ENCODE peak calls at places on chromosomes 7 and 10, in five cellular contexts. T is Calu3, D is body of pancreas, Y is thoracic aorta, R is heart left ventricle. Z is an unnamed sample.

GRCh38 chr7:16431646-16432424 is 10.5 kb upstream of the CRPPA start:
- DNase-seq in T (peak), D (peak), Y (no peak), R (no peak), Z (no peak)

GRCh38 chr7:50349963-50350944 is 45.7 kb downstream of the IKZF1 start:
- DNase-seq in T (no peak), D (no peak), Y (no peak), R (no peak), Z (no peak)

GRCh38 chr7:107659666-107660065 is 962 bp upstream of the SLC26A4 start:
- DNase-seq in T (no peak), D (no peak), Y (no peak), R (no peak), Z (no peak)

GRCh38 chr7:144834516-144835165 is 1.2 kb downstream of the TPK1 start:
- DNase-seq in T (peak), D (peak), Y (no peak), R (no peak), Z (no peak)

GRCh38 chr10:28014651-28015050 is 15.8 kb upstream of the ODAD2 start:
- DNase-seq in T (no peak), D (no peak), Y (no peak), R (no peak), Z (no peak)

GRCh38 chr10:97200616-97201015 is 14.9 kb upstream of the SLIT1 start:
- DNase-seq in T (no peak), D (no peak), Y (no peak), R (no peak), Z (no peak)

GRCh38 chr10:44263771-44264170 is 121.1 kb downstream of the CXCL12 start:
- DNase-seq in T (no peak), D (no peak), Y (no peak), R (no peak), Z (no peak)

GRCh38 chr7:33667261-33667660 is 238.1 kb upstream of the BMPER start:
- DNase-seq in T (no peak), D (no peak), Y (no peak), R (no peak), Z (no peak)

GRCh38 chr7:104940023-104940710 is 73.8 kb upstream of the KMT2E start:
- DNase-seq in T (no peak), D (no peak), Y (no peak), R (no peak), Z (no peak)

GRCh38 chr10:3426190-3426845 is 253.7 kb upstream of the PITRM1 start:
- DNase-seq in T (peak), D (no peak), Y (no peak), R (no peak), Z (no peak)

GRCh38 chr10:129094813-129095212 is 372.2 kb upstream of the MGMT start:
- DNase-seq in T (no peak), D (no peak), Y (no peak), R (no peak), Z (no peak)

GRCh38 chr10:24150853-24151252 is 58.1 kb upstream of the KIAA1217 start:
- DNase-seq in T (no peak), D (no peak), Y (no peak), R (no peak), Z (no peak)

GRCh38 chr10:90484518-90484917 is 373.3 kb downstream of the HTR7 start:
- DNase-seq in T (no peak), D (no peak), Y (no peak), R (no peak), Z (no peak)

GRCh38 chr7:50660040-50660829 is 95.0 kb upstream of the DDC start:
- DNase-seq in T (no peak), D (peak), Y (no peak), R (peak), Z (no peak)

GRCh38 chr7:52876402-52876801 is 159.0 kb upstream of the POM121L12 start:
- DNase-seq in T (no peak), D (no peak), Y (no peak), R (no peak), Z (no peak)

GRCh38 chr7:52877240-52877639 is 158.2 kb upstream of the POM121L12 start:
- DNase-seq in T (no peak), D (no peak), Y (no peak), R (no peak), Z (no peak)
- TF ChIP-seq CTCF in T (no peak), D (no peak), Y (no peak), R (no peak), Z (no peak)

GRCh38 chr7:99947608-99948007 is 18.2 kb upstream of the GJC3 start:
- DNase-seq in T (no peak), D (no peak), Y (no peak), R (no peak), Z (no peak)

GRCh38 chr7:99944508-99945070 is 15.2 kb upstream of the GJC3 start:
- DNase-seq in T (no peak), D (no peak), Y (no peak), R (no peak), Z (no peak)

GRCh38 chr7:99953649-99954048 is 22.2 kb downstream of the AZGP1 start:
- DNase-seq in T (peak), D (peak), Y (no peak), R (no peak), Z (peak)

GRCh38 chr7:99955247-99955646 is 20.6 kb downstream of the AZGP1 start:
- DNase-seq in T (peak), D (no peak), Y (no peak), R (no peak), Z (no peak)

DNA sequence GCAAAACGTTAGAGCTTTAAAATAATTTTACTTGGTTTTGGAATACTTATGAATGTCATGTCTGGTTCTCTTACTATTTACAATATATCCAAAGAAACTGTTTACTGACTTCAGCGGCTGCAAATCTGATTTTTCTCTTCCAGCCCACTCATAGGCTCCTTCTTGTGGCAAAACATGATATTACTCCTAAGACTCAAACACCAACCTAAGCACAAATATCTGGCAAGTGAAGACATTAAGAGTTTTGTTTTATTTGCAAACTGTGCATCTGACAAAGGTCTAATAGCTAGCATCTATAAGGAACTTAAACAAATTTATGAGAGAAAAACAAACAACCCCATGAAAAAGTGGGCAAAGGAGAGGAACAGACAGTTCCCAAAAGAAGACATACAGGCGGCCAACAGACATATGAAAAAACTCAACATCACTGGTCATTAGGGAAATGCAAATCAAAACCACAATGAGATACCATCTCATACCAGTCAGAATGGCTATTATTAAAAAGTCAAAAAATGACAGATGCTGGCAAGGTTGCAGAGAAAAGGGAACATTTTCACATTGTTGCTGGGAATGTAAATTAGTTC is 20.3 kb upstream of the GJC3 start:
- DNase-seq in T (no peak), D (no peak), Y (no peak), R (no peak), Z (no peak)
- TF ChIP-seq CTCF in T (no peak), D (peak), Y (no peak), R (peak), Z (peak)

GRCh38 chr10:118838364-118838763 is 83.6 kb upstream of the CACUL1 start:
- DNase-seq in T (no peak), D (no peak), Y (no peak), R (no peak), Z (no peak)
- TF ChIP-seq CTCF in T (no peak), D (no peak), Y (no peak), R (no peak), Z (no peak)

GRCh38 chr10:132003286-132003924 is 21.7 kb upstream of the BNIP3 start:
- DNase-seq in T (no peak), D (no peak), Y (no peak), R (no peak), Z (no peak)

GRCh38 chr10:131998845-131999681 is 17.3 kb upstream of the BNIP3 start:
- DNase-seq in T (no peak), D (no peak), Y (no peak), R (no peak), Z (no peak)

GRCh38 chr10:132004052-132004451 is 22.3 kb upstream of the BNIP3 start:
- DNase-seq in T (no peak), D (no peak), Y (no peak), R (no peak), Z (no peak)

GRCh38 chr10:132002004-132002403 is 20.3 kb upstream of the BNIP3 start:
- DNase-seq in T (no peak), D (no peak), Y (no peak), R (no peak), Z (no peak)

DNA sequence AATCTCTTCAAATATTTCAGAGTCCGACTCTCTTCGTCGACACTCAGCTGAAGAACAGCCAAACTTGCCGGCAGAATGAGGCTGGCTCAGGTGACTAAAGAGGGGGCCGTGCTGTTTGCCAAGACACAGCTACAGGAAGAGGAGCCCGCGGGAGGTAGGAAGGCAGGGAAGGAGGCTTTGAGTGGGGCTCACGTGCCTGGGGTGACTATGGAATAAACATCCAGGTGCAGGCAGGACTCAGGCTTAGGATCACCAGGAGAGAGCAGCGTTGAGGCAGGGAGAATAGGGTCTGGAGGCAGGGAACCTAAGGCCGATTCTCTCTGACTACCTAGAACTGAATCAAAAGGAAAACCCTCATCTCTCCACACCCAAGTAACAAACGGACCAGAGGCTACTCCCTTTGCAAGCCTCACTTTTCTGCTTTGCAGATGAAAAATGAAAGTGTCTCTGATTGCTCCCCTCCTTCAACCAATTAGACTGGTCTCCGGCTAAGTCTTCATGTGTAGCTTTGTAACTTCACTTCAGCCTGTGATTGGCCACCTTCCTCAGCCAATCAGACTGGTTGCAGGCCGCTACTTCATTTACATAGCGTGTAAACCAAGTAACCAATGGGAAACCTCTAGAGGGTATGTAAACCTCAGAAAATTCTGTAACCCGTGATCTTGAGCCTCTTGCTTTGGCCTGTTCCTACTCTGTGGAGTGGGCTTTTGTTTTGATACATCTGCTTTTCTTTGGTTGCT is 19.7 kb upstream of the BNIP3 start:
- DNase-seq in T (peak), D (no peak), Y (no peak), R (no peak), Z (no peak)
- TF ChIP-seq CTCF in T (no peak), D (peak), Y (no peak), R (peak), Z (no peak)

DNA sequence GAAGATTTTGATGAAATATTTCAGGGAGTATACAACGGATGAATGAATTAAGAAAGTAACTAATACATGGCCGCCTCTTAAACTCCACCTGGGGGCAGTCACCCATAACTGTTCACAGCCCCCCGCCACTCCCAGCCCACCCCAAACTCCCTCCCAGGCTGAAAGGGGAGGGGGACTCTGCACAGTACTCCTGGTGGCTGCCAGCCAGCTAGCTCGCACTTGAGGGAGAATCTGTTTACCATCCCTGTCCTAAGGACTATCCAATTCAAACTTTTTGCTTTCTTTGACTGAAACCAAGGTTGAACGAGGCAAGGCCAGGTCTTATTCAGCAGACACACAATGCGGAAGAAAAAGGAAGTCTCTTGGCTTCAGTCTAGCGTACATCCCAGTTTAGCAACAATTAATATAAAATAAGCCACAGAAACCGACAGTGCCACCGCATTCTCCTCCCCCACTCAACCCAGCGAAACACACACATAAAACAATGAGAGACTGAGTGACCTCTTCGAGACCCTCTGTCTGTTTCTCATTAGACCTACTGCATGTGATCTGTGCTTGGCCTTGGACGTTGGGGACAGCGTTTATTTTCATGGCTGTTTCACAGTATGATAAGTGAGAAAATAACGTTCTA is 219.5 kb downstream of the GLI3 start:
- DNase-seq in T (no peak), D (no peak), Y (no peak), R (no peak), Z (no peak)
- TF ChIP-seq CTCF in T (no peak), D (no peak), Y (no peak), R (no peak), Z (no peak)

GRCh38 chr7:40502359-40502758 is 367.6 kb downstream of the SUGCT start:
- DNase-seq in T (no peak), D (no peak), Y (no peak), R (no peak), Z (no peak)

GRCh38 chr7:40500209-40500608 is 365.4 kb downstream of the SUGCT start:
- DNase-seq in T (no peak), D (no peak), Y (no peak), R (no peak), Z (no peak)

GRCh38 chr7:40493609-40494041 is 358.8 kb downstream of the SUGCT start:
- DNase-seq in T (no peak), D (no peak), Y (no peak), R (no peak), Z (no peak)

GRCh38 chr7:40499718-40500117 is 364.9 kb downstream of the SUGCT start:
- DNase-seq in T (no peak), D (no peak), Y (no peak), R (no peak), Z (no peak)

DNA sequence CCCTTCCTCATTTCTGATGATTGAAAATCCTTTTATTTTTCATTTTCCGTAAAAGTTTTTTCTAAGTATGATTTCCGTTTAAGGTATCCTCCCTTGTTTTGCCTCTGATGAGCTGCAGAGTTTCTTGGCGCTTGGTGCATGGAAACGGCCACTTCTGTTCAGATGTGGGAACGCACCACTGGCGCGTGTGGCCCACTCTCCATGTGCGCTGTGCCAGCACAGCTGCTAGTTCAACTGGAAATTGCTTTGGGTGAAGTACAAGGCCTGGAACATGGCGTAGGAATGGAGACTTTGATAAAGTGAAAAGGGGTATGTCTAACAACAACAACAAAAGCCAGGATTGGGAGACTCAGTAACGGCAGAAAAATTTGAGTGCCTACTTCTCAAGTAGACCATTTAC is 364.1 kb downstream of the SUGCT start:
- DNase-seq in T (no peak), D (no peak), Y (no peak), R (no peak), Z (no peak)
- TF ChIP-seq CTCF in T (no peak), D (no peak), Y (no peak), R (no peak), Z (no peak)

GRCh38 chr10:7608001-7608400 is 58.8 kb downstream of the ITIH5 start:
- DNase-seq in T (no peak), D (no peak), Y (no peak), R (no peak), Z (no peak)
- TF ChIP-seq CTCF in T (no peak), D (no peak), Y (no peak), R (no peak), Z (no peak)

DNA sequence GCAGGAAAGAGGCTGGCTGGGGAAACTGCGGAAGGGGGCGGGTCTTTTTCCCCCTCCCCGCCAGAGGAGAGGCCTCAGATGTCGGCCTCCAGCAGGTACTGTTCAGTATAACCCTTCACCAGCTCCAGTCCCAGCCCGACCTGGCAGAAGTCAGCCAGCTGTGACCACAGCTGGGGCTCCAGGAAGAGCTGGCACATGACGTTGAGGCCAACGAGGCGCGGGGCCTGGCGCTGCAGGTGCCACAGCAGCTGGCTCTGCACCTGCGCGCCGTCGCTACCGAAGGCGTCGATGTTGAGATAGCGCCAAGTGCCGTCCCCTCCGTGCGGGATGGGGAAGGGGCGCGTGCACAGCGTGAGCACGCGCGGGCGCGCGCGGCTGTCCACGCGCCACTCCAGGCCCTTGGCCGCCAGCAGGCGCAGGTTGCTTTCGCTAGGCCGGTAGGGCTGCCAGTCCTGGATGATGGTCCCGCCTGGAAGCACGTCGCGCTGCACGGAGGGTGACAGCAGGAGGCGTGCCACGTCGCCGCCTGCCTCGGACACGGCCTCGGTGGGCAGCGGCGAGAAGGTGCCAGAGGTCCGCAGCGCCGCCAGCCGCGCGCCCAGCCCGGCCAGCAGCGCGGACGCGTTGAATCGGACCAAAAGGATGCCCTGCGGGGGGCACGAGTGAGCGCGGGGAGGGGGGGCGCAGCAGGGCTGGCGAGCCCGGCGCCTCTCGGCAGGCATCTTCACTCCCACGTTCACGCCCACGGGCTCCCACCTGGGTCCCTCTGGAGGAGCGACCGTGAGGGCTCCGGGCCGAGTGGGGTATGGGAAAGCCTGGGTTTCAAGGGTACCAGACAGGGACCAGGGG is 6.9 kb upstream of the VGF start:
- DNase-seq in T (no peak), D (peak), Y (no peak), R (no peak), Z (no peak)
- TF ChIP-seq CTCF in T (no peak), D (no peak), Y (no peak), R (no peak), Z (no peak)

Z was measured in AG09319.